ENCODE peak calls at places on chromosome 19, in five cellular contexts. One of them, this sample, is unnamed.

GRCh38 chr19:28289294-28290063 is 923.5 kb downstream of the UQCRFS1 start:
- DNase-seq in K562: no peak
- DNase-seq in HCT116: no peak
- DNase-seq in HL-60: no peak
- DNase-seq in GM12878: no peak
- DNase-seq in this sample: no peak

GRCh38 chr19:38385804-38386257 is 2.0 kb downstream of the GGN start:
- DNase-seq in GM12878: no peak
- DNase-seq in HL-60: no peak
- DNase-seq in K562: no peak
- DNase-seq in HCT116: no peak
- DNase-seq in this sample: peak; percentile 83

GRCh38 chr19:11375143-11375948 is 880 bp downstream of the SWSAP1 start:
- DNase-seq in GM12878: no peak
- DNase-seq in HCT116: no peak
- DNase-seq in HL-60: peak; percentile 87
- DNase-seq in K562: peak; percentile 63
- DNase-seq in this sample: peak; percentile 79

GRCh38 chr19:45693168-45693788 is 812 bp downstream of the QPCTL start:
- DNase-seq in GM12878: no peak
- DNase-seq in HCT116: no peak
- DNase-seq in HL-60: peak; percentile 75
- DNase-seq in K562: peak; percentile 86
- DNase-seq in this sample: peak; percentile 92

GRCh38 chr19:46265217-46265828 is 31.5 kb upstream of the HIF3A start:
- DNase-seq in HCT116: peak; percentile 77
- DNase-seq in GM12878: peak; percentile 33
- DNase-seq in HL-60: peak; percentile 71
- DNase-seq in K562: peak; percentile 83
- DNase-seq in this sample: peak; percentile 91

GRCh38 chr19:7670150-7670784 is 1.4 kb downstream of the RETN start:
- DNase-seq in HL-60: peak; percentile 41
- DNase-seq in K562: no peak
- DNase-seq in HCT116: no peak
- DNase-seq in GM12878: no peak
- DNase-seq in this sample: peak; percentile 65

GRCh38 chr19:10503002-10503789 is at the start of gene KEAP1:
- DNase-seq in HCT116: no peak
- DNase-seq in K562: peak; percentile 71
- DNase-seq in GM12878: no peak
- DNase-seq in HL-60: peak; percentile 53
- DNase-seq in this sample: peak; percentile 75

GRCh38 chr19:10762656-10763055 is 44.8 kb downstream of the DNM2 start:
- DNase-seq in HL-60: no peak
- DNase-seq in GM12878: no peak
- DNase-seq in HCT116: no peak
- DNase-seq in K562: no peak
- DNase-seq in this sample: peak; percentile 38

GRCh38 chr19:45805719-45806118 is 9.4 kb downstream of the RSPH6A start:
- DNase-seq in GM12878: no peak
- DNase-seq in HL-60: no peak
- DNase-seq in HCT116: no peak
- DNase-seq in K562: no peak
- DNase-seq in this sample: no peak

GRCh38 chr19:28468701-28469459 is 744.1 kb downstream of the UQCRFS1 start:
- DNase-seq in HL-60: peak; percentile 41
- DNase-seq in K562: peak; percentile 42
- DNase-seq in GM12878: no peak
- DNase-seq in HCT116: no peak
- DNase-seq in this sample: peak; percentile 17

GRCh38 chr19:48102870-48103751 is 7.5 kb downstream of the PLA2G4C start:
- DNase-seq in GM12878: no peak
- DNase-seq in HL-60: peak; percentile 54
- DNase-seq in HCT116: peak; percentile 75
- DNase-seq in K562: peak; percentile 71
- DNase-seq in this sample: peak; percentile 82

GRCh38 chr19:33300016-33300981 is 2.0 kb downstream of the CEBPA start:
- DNase-seq in K562: no peak
- DNase-seq in GM12878: no peak
- DNase-seq in HCT116: no peak
- DNase-seq in HL-60: no peak
- DNase-seq in this sample: no peak

GRCh38 chr19:38813323-38813722 is 578 bp upstream of the LGALS4 start:
- DNase-seq in HL-60: no peak
- DNase-seq in K562: no peak
- DNase-seq in GM12878: no peak
- DNase-seq in HCT116: no peak
- DNase-seq in this sample: no peak

GRCh38 chr19:53991224-53992113 is at the start of gene CACNG6:
- DNase-seq in K562: no peak
- DNase-seq in HL-60: no peak
- DNase-seq in HCT116: no peak
- DNase-seq in GM12878: no peak
- DNase-seq in this sample: peak; percentile 86

GRCh38 chr19:1206063-1206732 is 620 bp downstream of the STK11 start:
- DNase-seq in K562: no peak
- DNase-seq in HL-60: no peak
- DNase-seq in HCT116: no peak
- DNase-seq in GM12878: no peak
- DNase-seq in this sample: no peak

GRCh38 chr19:16325671-16326400 is 1.2 kb downstream of the KLF2 start:
- DNase-seq in HL-60: no peak
- DNase-seq in HCT116: no peak
- DNase-seq in GM12878: no peak
- DNase-seq in K562: no peak
- DNase-seq in this sample: peak; percentile 93

GRCh38 chr19:8342316-8342683 is 762 bp downstream of the KANK3 start:
- DNase-seq in GM12878: no peak
- DNase-seq in K562: no peak
- DNase-seq in HCT116: no peak
- DNase-seq in HL-60: no peak
- DNase-seq in this sample: peak; percentile 46

DNA sequence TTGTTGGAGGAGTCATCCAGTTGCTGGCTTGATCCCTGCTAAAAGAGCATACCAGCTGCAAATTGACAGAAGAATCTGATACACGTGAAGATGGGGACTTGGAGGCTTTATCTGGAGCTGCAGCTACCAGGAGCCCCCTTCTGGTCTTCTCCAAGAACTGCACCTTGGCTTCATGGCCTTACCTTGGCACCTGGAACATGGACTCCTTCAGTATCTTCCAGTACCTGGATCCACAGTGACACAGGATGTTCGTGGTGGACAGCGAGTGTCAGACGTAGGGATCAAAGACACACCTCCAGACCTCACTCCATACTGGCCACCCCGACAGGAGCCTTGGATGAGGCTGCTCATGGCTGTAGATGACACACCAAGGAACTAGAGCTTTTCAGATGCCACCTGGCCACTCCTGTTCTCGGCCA is 9.9 kb upstream of the ACSBG2 start:
- DNase-seq in K562: peak; percentile 85
- DNase-seq in GM12878: peak; percentile 40
- DNase-seq in HCT116: peak; percentile 88
- DNase-seq in HL-60: peak; percentile 67
- DNase-seq in this sample: peak; percentile 90
- TF ChIP-seq REST in K562: no peak
- TF ChIP-seq REST in GM12878: no peak
- TF ChIP-seq REST in HCT116: no peak
- TF ChIP-seq REST in HL-60: no peak
- TF ChIP-seq REST in this sample: no peak

GRCh38 chr19:43460362-43461016 is 4.9 kb downstream of the LYPD3 start:
- DNase-seq in GM12878: no peak
- DNase-seq in HL-60: no peak
- DNase-seq in HCT116: no peak
- DNase-seq in K562: no peak
- DNase-seq in this sample: peak; percentile 30

GRCh38 chr19:43462383-43462782 is 3.0 kb downstream of the LYPD3 start:
- DNase-seq in HL-60: no peak
- DNase-seq in K562: no peak
- DNase-seq in GM12878: no peak
- DNase-seq in HCT116: no peak
- DNase-seq in this sample: no peak

GRCh38 chr19:43462887-43463380 is 2.5 kb downstream of the LYPD3 start:
- DNase-seq in HL-60: no peak
- DNase-seq in K562: no peak
- DNase-seq in HCT116: no peak
- DNase-seq in GM12878: no peak
- DNase-seq in this sample: no peak

GRCh38 chr19:43463381-43464088 is 1.9 kb downstream of the LYPD3 start:
- DNase-seq in HL-60: peak; percentile 87
- DNase-seq in HCT116: peak; percentile 90
- DNase-seq in K562: peak; percentile 96
- DNase-seq in GM12878: peak; percentile 73
- DNase-seq in this sample: peak; percentile 99

GRCh38 chr19:43461303-43461702 is 4.1 kb downstream of the LYPD3 start:
- DNase-seq in GM12878: no peak
- DNase-seq in HCT116: no peak
- DNase-seq in K562: no peak
- DNase-seq in HL-60: no peak
- DNase-seq in this sample: no peak
- H3K27me3 ChIP-seq in GM12878: no peaks in the 10 kb centered on the region
- H3K27me3 ChIP-seq in HCT116: no peaks in the 10 kb centered on the region
- H3K27me3 ChIP-seq in K562: peaks cover 18% of the 10 kb centered on the region
- H3K27me3 ChIP-seq in HL-60: peaks cover 9% of the 10 kb centered on the region
- H3K27me3 ChIP-seq in this sample: peaks cover 24% of the 10 kb centered on the region

GRCh38 chr19:58570770-58571574 is 2.2 kb downstream of the MZF1 start:
- DNase-seq in K562: no peak
- DNase-seq in GM12878: no peak
- DNase-seq in HCT116: no peak
- DNase-seq in HL-60: peak; percentile 70
- DNase-seq in this sample: no peak
- TF ChIP-seq REST in K562: no peak
- TF ChIP-seq REST in GM12878: no peak
- TF ChIP-seq REST in HCT116: no peak
- TF ChIP-seq REST in HL-60: no peak
- TF ChIP-seq REST in this sample: no peak

GRCh38 chr19:55439052-55439451 is 4.0 kb downstream of the SHISA7 start:
- DNase-seq in K562: no peak
- DNase-seq in HCT116: no peak
- DNase-seq in GM12878: no peak
- DNase-seq in HL-60: no peak
- DNase-seq in this sample: no peak
- H3K27me3 ChIP-seq in K562: peaks cover 15% of the 10 kb centered on the region
- H3K27me3 ChIP-seq in HCT116: peaks cover 8% of the 10 kb centered on the region
- H3K27me3 ChIP-seq in GM12878: peaks cover 1% of the 10 kb centered on the region
- H3K27me3 ChIP-seq in HL-60: peaks cover 26% of the 10 kb centered on the region
- H3K27me3 ChIP-seq in this sample: peaks cover 59% of the 10 kb centered on the region

DNA sequence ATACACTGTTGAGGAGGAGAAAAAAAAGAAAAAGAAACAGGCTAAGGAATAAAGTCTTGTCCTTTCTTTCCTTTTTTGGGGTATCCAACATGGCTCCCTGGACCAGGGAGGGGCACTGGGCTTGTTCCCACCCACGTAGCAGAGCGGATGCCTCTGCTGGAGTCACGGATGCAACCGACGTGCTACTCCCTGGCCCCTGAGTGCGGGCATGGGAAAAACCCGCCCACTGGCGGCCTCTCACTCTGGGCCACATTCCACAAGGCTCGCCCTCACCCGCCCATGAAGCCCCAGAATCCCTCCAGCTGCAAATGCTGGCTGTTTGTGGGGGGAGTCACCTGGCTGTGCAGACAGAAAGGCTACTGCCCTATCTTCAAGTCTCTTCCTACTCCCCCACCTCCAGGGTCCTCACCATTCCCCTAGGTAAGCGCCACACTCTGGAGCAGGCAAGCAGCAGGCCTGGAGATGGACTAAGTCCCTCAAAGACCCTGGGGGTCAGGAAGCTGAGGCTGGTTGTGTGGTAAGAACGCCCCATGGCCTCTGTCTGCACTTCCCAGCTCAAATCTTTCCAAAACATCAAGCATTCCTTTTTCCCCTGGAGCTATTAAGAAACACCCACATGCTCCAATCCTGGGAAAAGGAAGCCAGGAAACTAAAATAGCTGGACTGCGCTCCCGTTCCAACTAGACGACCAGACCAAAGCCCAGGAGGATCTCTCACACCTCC is 17.8 kb upstream of the EPHX3 start:
- DNase-seq in GM12878: no peak
- DNase-seq in K562: no peak
- DNase-seq in HL-60: no peak
- DNase-seq in HCT116: no peak
- DNase-seq in this sample: no peak
- TF ChIP-seq REST in GM12878: no peak
- TF ChIP-seq REST in K562: no peak
- TF ChIP-seq REST in HL-60: no peak
- TF ChIP-seq REST in HCT116: no peak
- TF ChIP-seq REST in this sample: no peak

GRCh38 chr19:18049390-18049789 is 37.3 kb downstream of the IL12RB1 start:
- DNase-seq in HCT116: no peak
- DNase-seq in HL-60: no peak
- DNase-seq in K562: no peak
- DNase-seq in GM12878: no peak
- DNase-seq in this sample: no peak
- H3K27me3 ChIP-seq in HCT116: no peaks in the 10 kb centered on the region
- H3K27me3 ChIP-seq in HL-60: no peaks in the 10 kb centered on the region
- H3K27me3 ChIP-seq in K562: no peaks in the 10 kb centered on the region
- H3K27me3 ChIP-seq in GM12878: no peaks in the 10 kb centered on the region
- H3K27me3 ChIP-seq in this sample: no peaks in the 10 kb centered on the region

DNA sequence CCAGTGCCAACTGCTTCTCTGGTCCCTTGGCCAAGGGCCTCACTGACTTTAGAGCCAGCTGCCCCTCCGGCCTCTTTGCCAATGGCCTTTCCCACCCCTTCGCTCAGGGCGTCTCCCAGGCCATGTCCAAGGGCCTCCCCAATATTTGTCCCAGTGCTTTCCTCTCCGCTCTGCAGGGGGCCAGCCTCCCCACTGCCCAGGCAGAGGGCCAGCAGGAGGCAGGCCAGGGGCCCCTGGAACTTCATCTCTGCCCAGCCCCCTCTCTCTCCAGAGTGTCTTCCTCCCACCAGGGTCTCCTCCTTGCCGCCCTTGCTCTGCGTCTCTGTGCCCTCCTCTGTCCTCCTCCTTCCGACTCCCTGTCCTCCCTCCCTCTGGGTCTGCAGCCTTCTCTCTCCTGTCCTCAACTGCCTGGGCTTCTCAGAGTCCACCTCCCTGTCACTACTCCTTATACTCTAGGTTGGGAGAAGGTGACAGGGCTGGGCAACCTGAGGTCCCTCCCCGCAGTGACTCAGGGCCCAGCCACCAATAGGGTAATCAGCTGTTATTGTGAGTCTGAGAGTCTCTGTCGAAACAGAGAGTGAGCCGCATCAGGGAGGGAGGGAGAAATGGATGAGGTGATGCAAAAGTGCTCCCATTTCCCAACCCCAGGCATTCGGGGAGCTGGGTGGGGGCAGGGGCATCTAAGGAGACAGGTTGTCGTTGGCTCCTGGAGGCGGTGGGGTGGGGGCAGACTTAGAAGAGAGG is at the start of gene DMKN:
- DNase-seq in HL-60: no peak
- DNase-seq in HCT116: peak; percentile 15
- DNase-seq in GM12878: no peak
- DNase-seq in K562: peak; percentile 40
- DNase-seq in this sample: peak; percentile 61
- TF ChIP-seq REST in HL-60: no peak
- TF ChIP-seq REST in HCT116: no peak
- TF ChIP-seq REST in GM12878: no peak
- TF ChIP-seq REST in K562: no peak
- TF ChIP-seq REST in this sample: no peak

GRCh38 chr19:50667759-50668231 is 18.6 kb downstream of the C19orf81 start:
- DNase-seq in HL-60: no peak
- DNase-seq in GM12878: no peak
- DNase-seq in HCT116: no peak
- DNase-seq in K562: no peak
- DNase-seq in this sample: peak; percentile 39
- H3K27me3 ChIP-seq in HL-60: peaks cover 20% of the 10 kb centered on the region
- H3K27me3 ChIP-seq in GM12878: peaks cover under 1% of the 10 kb centered on the region
- H3K27me3 ChIP-seq in HCT116: no peaks in the 10 kb centered on the region
- H3K27me3 ChIP-seq in K562: peaks cover 32% of the 10 kb centered on the region
- H3K27me3 ChIP-seq in this sample: peaks cover 89% of the 10 kb centered on the region

This sample was measured in GM23338.